ENCODE peak calls at places on chromosomes 4 and X, in eight cellular contexts. One of them, this sample, is unnamed.
A peak's percentile ranks its signal among the peaks of the same experiment; 100 is the strongest.

GRCh38 chrX:46165411-46165810 is 379.8 kb downstream of the ZNF674 start:
- DNase-seq in lung: no peak
- DNase-seq in NCI-H1092 treated with DMSO at 0.1 percent for 48 hours: no peak
- DNase-seq in head of caudate nucleus: no peak
- DNase-seq in cardiac fibroblast: peak; percentile 11
- DNase-seq in Kasumi-1: no peak
- DNase-seq in activated naive CD4-positive, alpha-beta T cell treated with anti-CD3 and anti-CD28 coated beads, Interleukin-2, amount 10 ng/mL, durations not matched to agents 7 days and 5 days: no peak
- DNase-seq in GM19239: no peak
- DNase-seq in this sample: peak; percentile 1

GRCh38 chr4:17142232-17142711 is 243.8 kb upstream of the LDB2 start:
- DNase-seq in head of caudate nucleus: peak; percentile 45
- DNase-seq in GM19239: no peak
- DNase-seq in NCI-H1092 treated with DMSO at 0.1 percent for 48 hours: no peak
- DNase-seq in cardiac fibroblast: peak; percentile 92
- DNase-seq in activated naive CD4-positive, alpha-beta T cell treated with anti-CD3 and anti-CD28 coated beads, Interleukin-2, amount 10 ng/mL, durations not matched to agents 7 days and 5 days: no peak
- DNase-seq in lung: no peak
- DNase-seq in Kasumi-1: peak; percentile 99
- DNase-seq in this sample: peak; percentile 10

GRCh38 chrX:10486373-10486772 is 134.0 kb downstream of the MID1 start:
- DNase-seq in GM19239: no peak
- DNase-seq in NCI-H1092 treated with DMSO at 0.1 percent for 48 hours: no peak
- DNase-seq in lung: no peak
- DNase-seq in head of caudate nucleus: no peak
- DNase-seq in Kasumi-1: no peak
- DNase-seq in cardiac fibroblast: peak; percentile 77
- DNase-seq in activated naive CD4-positive, alpha-beta T cell treated with anti-CD3 and anti-CD28 coated beads, Interleukin-2, amount 10 ng/mL, durations not matched to agents 7 days and 5 days: no peak
- DNase-seq in this sample: no peak

GRCh38 chr4:119113033-119113655 is 22.5 kb upstream of the MYOZ2 start:
- DNase-seq in GM19239: no peak
- DNase-seq in Kasumi-1: peak; percentile 91
- DNase-seq in activated naive CD4-positive, alpha-beta T cell treated with anti-CD3 and anti-CD28 coated beads, Interleukin-2, amount 10 ng/mL, durations not matched to agents 7 days and 5 days: no peak
- DNase-seq in lung: no peak
- DNase-seq in head of caudate nucleus: no peak
- DNase-seq in cardiac fibroblast: peak; percentile 90
- DNase-seq in NCI-H1092 treated with DMSO at 0.1 percent for 48 hours: no peak
- DNase-seq in this sample: peak; percentile 34

GRCh38 chr4:103947617-103948016 is 227.8 kb upstream of the TACR3 start:
- DNase-seq in NCI-H1092 treated with DMSO at 0.1 percent for 48 hours: no peak
- DNase-seq in Kasumi-1: no peak
- DNase-seq in GM19239: no peak
- DNase-seq in lung: no peak
- DNase-seq in activated naive CD4-positive, alpha-beta T cell treated with anti-CD3 and anti-CD28 coated beads, Interleukin-2, amount 10 ng/mL, durations not matched to agents 7 days and 5 days: no peak
- DNase-seq in head of caudate nucleus: no peak
- DNase-seq in cardiac fibroblast: no peak
- DNase-seq in this sample: peak; percentile 74

GRCh38 chr4:59388359-59388758 is 1811.8 kb upstream of the ADGRL3 start:
- DNase-seq in NCI-H1092 treated with DMSO at 0.1 percent for 48 hours: no peak
- DNase-seq in activated naive CD4-positive, alpha-beta T cell treated with anti-CD3 and anti-CD28 coated beads, Interleukin-2, amount 10 ng/mL, durations not matched to agents 7 days and 5 days: no peak
- DNase-seq in GM19239: no peak
- DNase-seq in Kasumi-1: no peak
- DNase-seq in head of caudate nucleus: no peak
- DNase-seq in lung: no peak
- DNase-seq in cardiac fibroblast: no peak
- DNase-seq in this sample: no peak

GRCh38 chr4:3286335-3287175 is 6.3 kb upstream of the RGS12 start:
- DNase-seq in activated naive CD4-positive, alpha-beta T cell treated with anti-CD3 and anti-CD28 coated beads, Interleukin-2, amount 10 ng/mL, durations not matched to agents 7 days and 5 days: no peak
- DNase-seq in GM19239: peak; percentile 78
- DNase-seq in lung: no peak
- DNase-seq in NCI-H1092 treated with DMSO at 0.1 percent for 48 hours: no peak
- DNase-seq in Kasumi-1: peak; percentile 56
- DNase-seq in head of caudate nucleus: no peak
- DNase-seq in cardiac fibroblast: no peak
- DNase-seq in this sample: no peak

GRCh38 chr4:130576218-130576617 is 1480.3 kb downstream of the C4orf33 start:
- DNase-seq in head of caudate nucleus: no peak
- DNase-seq in cardiac fibroblast: no peak
- DNase-seq in lung: no peak
- DNase-seq in activated naive CD4-positive, alpha-beta T cell treated with anti-CD3 and anti-CD28 coated beads, Interleukin-2, amount 10 ng/mL, durations not matched to agents 7 days and 5 days: no peak
- DNase-seq in Kasumi-1: no peak
- DNase-seq in GM19239: no peak
- DNase-seq in NCI-H1092 treated with DMSO at 0.1 percent for 48 hours: peak; percentile 56
- DNase-seq in this sample: peak; percentile 81

GRCh38 chr4:21893136-21893535 is 55.4 kb downstream of the KCNIP4 start:
- DNase-seq in cardiac fibroblast: no peak
- DNase-seq in head of caudate nucleus: no peak
- DNase-seq in activated naive CD4-positive, alpha-beta T cell treated with anti-CD3 and anti-CD28 coated beads, Interleukin-2, amount 10 ng/mL, durations not matched to agents 7 days and 5 days: no peak
- DNase-seq in GM19239: no peak
- DNase-seq in lung: no peak
- DNase-seq in Kasumi-1: no peak
- DNase-seq in NCI-H1092 treated with DMSO at 0.1 percent for 48 hours: no peak
- DNase-seq in this sample: no peak

This sample was measured in mesendoderm.